ENCODE peak calls at places on chromosomes 12 and 14, in four cellular contexts. C is heart left ventricle, O is H7, G is HS-5. A is an unnamed sample.

GRCh38 chr14:61620130-61620946 is 75.0 kb upstream of the HIF1A start:
- DNase-seq in C (no peak), O (no peak), G (peak), A (no peak)

GRCh38 chr14:96091941-96092411 is 52.8 kb downstream of the C14orf132 start:
- DNase-seq in C (peak), O (no peak), G (no peak), A (peak)

GRCh38 chr12:106840217-106840616 is 65.7 kb downstream of the RIC8B start:
- DNase-seq in C (no peak), O (peak), G (no peak), A (no peak)

GRCh38 chr14:64983439-64984310 is 3.0 kb upstream of the FNTB start:
- DNase-seq in C (no peak), O (peak), G (no peak), A (peak)

GRCh38 chr12:112747501-112747900 is 44.0 kb upstream of the RPH3A start:
- DNase-seq in C (no peak), O (no peak), G (no peak), A (no peak)

GRCh38 chr12:23431006-23431405 is 518.5 kb downstream of the SOX5 start:
- DNase-seq in C (no peak), O (no peak), G (no peak), A (no peak)

GRCh38 chr12:70670948-70671347 is 33.7 kb upstream of the PTPRB start:
- DNase-seq in C (no peak), O (no peak), G (no peak), A (no peak)

GRCh38 chr14:104431929-104432541 is 147.5 kb upstream of the C14orf180 start:
- DNase-seq in C (no peak), O (peak), G (no peak), A (peak)

GRCh38 chr14:93716002-93716401 is 72.3 kb downstream of the PRIMA1 start:
- DNase-seq in C (no peak), O (peak), G (no peak), A (no peak)

A was measured in BE2C.